ENCODE peak calls at places on chromosomes 2 and 18, in nine cellular contexts. V, K, Z, D, J, N, F, G and S are unnamed samples.

GRCh38 chr2:135820003-135820618 is 16.9 kb downstream of the LCT start:
- DNase-seq in V (no peak), K (no peak), Z (peak; percentile 75), D (peak; percentile 61), J (no peak), N (no peak), F (no peak), G (no peak), S (no peak)

GRCh38 chr2:39981877-39982276 is 202.8 kb upstream of the THUMPD2 start:
- DNase-seq in V (no peak), K (no peak), Z (no peak), D (no peak), J (no peak), N (no peak), F (no peak), G (no peak), S (no peak)

GRCh38 chr18:68275616-68276015 is 439.3 kb downstream of the TMX3 start:
- DNase-seq in V (no peak), K (no peak), Z (no peak), D (no peak), J (no peak), N (no peak), F (peak; percentile 62), G (no peak), S (no peak)

GRCh38 chr2:72116081-72116533 is 31.6 kb downstream of the CYP26B1 start:
- DNase-seq in V (no peak), K (peak; percentile 80), Z (no peak), D (no peak), J (no peak), N (peak; percentile 64), F (no peak), G (no peak), S (no peak)

GRCh38 chr2:67526283-67526682 is 129.2 kb downstream of the ETAA1 start:
- DNase-seq in V (no peak), K (no peak), Z (no peak), D (no peak), J (no peak), N (no peak), F (no peak), G (no peak), S (no peak)

GRCh38 chr2:206143451-206143850 is 15.8 kb downstream of the NDUFS1 start:
- DNase-seq in V (no peak), K (no peak), Z (no peak), D (no peak), J (no peak), N (no peak), F (no peak), G (no peak), S (no peak)

GRCh38 chr2:126535408-126535807 is 120.5 kb upstream of the GYPC start:
- DNase-seq in V (no peak), K (no peak), Z (no peak), D (no peak), J (no peak), N (no peak), F (no peak), G (no peak), S (no peak)

GRCh38 chr2:222677981-222678380 is 6.5 kb downstream of the MOGAT1 start:
- DNase-seq in V (no peak), K (peak; percentile 77), Z (no peak), D (no peak), J (no peak), N (no peak), F (no peak), G (no peak), S (no peak)

GRCh38 chr2:54945401-54946219 is 104.6 kb downstream of the RTN4 start:
- DNase-seq in V (peak; percentile 79), K (peak; percentile 41), Z (peak; percentile 52), D (no peak), J (peak; percentile 66), N (no peak), F (no peak), G (no peak), S (peak; percentile 88)

GRCh38 chr2:112166801-112167499 is 28.8 kb downstream of the FBLN7 start:
- DNase-seq in V (no peak), K (no peak), Z (no peak), D (no peak), J (no peak), N (no peak), F (no peak), G (no peak), S (no peak)

GRCh38 chr18:67145586-67146292 is 370.8 kb downstream of the DSEL start:
- DNase-seq in V (no peak), K (no peak), Z (no peak), D (no peak), J (no peak), N (no peak), F (no peak), G (no peak), S (no peak)

GRCh38 chr2:21317131-21317530 is 193.4 kb downstream of the TDRD15 start:
- DNase-seq in V (no peak), K (peak; percentile 79), Z (peak; percentile 45), D (no peak), J (peak; percentile 44), N (peak; percentile 61), F (no peak), G (no peak), S (no peak)

GRCh38 chr2:203774760-203775159 is 68.3 kb downstream of the CD28 start:
- DNase-seq in V (no peak), K (no peak), Z (no peak), D (no peak), J (no peak), N (no peak), F (no peak), G (no peak), S (no peak)

GRCh38 chr2:121197369-121198091 is 87.5 kb downstream of the TFCP2L1 start:
- DNase-seq in V (peak; percentile 69), K (no peak), Z (no peak), D (no peak), J (peak; percentile 68), N (no peak), F (no peak), G (no peak), S (peak; percentile 94)

GRCh38 chr2:242075163-242075562 is 205.6 kb downstream of the RTP5 start:
- DNase-seq in V (no peak), K (no peak), Z (no peak), D (no peak), J (no peak), N (no peak), F (no peak), G (no peak), S (no peak)

GRCh38 chr2:185745864-185746859 is 7.6 kb downstream of the FSIP2 start:
- DNase-seq in V (no peak), K (no peak), Z (no peak), D (no peak), J (no peak), N (no peak), F (no peak), G (no peak), S (no peak)

GRCh38 chr2:108612514-108613183 is 78.4 kb downstream of the LIMS1 start:
- DNase-seq in V (no peak), K (no peak), Z (peak; percentile 82), D (no peak), J (no peak), N (no peak), F (no peak), G (peak; percentile 46), S (no peak)

GRCh38 chr2:128314348-128315121 is 4.1 kb downstream of the HS6ST1 start:
- DNase-seq in V (peak; percentile 63), K (no peak), Z (no peak), D (no peak), J (no peak), N (no peak), F (no peak), G (no peak), S (peak; percentile 84)

GRCh38 chr2:55887351-55887750 is 36.2 kb downstream of the EFEMP1 start:
- DNase-seq in V (no peak), K (no peak), Z (no peak), D (no peak), J (no peak), N (no peak), F (no peak), G (no peak), S (no peak)